ENCODE peak calls at places on chromosomes 13 and 19, in four cellular contexts. One of them, this sample, is unnamed.

GRCh38 chr13:32910530-32910929 is 105.7 kb upstream of the KL start:
- DNase-seq in K562: no peak
- DNase-seq in psoas muscle: no peak
- DNase-seq in OCI-LY7: no peak
- DNase-seq in this sample: no peak

GRCh38 chr13:71864094-71864980 is 2.7 kb downstream of the DACH1 start:
- DNase-seq in OCI-LY7: no peak
- DNase-seq in psoas muscle: peak
- DNase-seq in K562: peak
- DNase-seq in this sample: peak

GRCh38 chr19:16199275-16199932 is 1.7 kb downstream of the AP1M1 start:
- DNase-seq in psoas muscle: no peak
- DNase-seq in K562: no peak
- DNase-seq in OCI-LY7: no peak
- DNase-seq in this sample: peak

GRCh38 chr13:39025433-39025839 is 12.5 kb downstream of the PROSER1 start:
- DNase-seq in psoas muscle: no peak
- DNase-seq in K562: no peak
- DNase-seq in OCI-LY7: no peak
- DNase-seq in this sample: no peak

GRCh38 chr13:35961002-35961401 is 170.2 kb downstream of the DCLK1 start:
- DNase-seq in OCI-LY7: no peak
- DNase-seq in psoas muscle: no peak
- DNase-seq in K562: no peak
- DNase-seq in this sample: no peak

GRCh38 chr19:3606174-3606689 is 443 bp downstream of the TBXA2R start:
- DNase-seq in K562: peak
- DNase-seq in OCI-LY7: no peak
- DNase-seq in psoas muscle: no peak
- DNase-seq in this sample: no peak

GRCh38 chr13:97932006-97932405 is 21.5 kb upstream of the IPO5 start:
- DNase-seq in K562: no peak
- DNase-seq in psoas muscle: no peak
- DNase-seq in OCI-LY7: no peak
- DNase-seq in this sample: no peak

GRCh38 chr13:48403929-48404328 is 9.0 kb downstream of the LPAR6 start:
- DNase-seq in OCI-LY7: no peak
- DNase-seq in K562: no peak
- DNase-seq in psoas muscle: no peak
- DNase-seq in this sample: no peak

GRCh38 chr13:43657485-43657884 is 129.3 kb downstream of the ENOX1 start:
- DNase-seq in OCI-LY7: no peak
- DNase-seq in psoas muscle: no peak
- DNase-seq in K562: no peak
- DNase-seq in this sample: no peak

GRCh38 chr19:43739836-43740235 is 14.9 kb downstream of the SMG9 start:
- DNase-seq in psoas muscle: no peak
- DNase-seq in K562: no peak
- DNase-seq in OCI-LY7: no peak
- DNase-seq in this sample: no peak

GRCh38 chr19:42134671-42135070 is 2.4 kb upstream of the POU2F2 start:
- DNase-seq in psoas muscle: no peak
- DNase-seq in OCI-LY7: no peak
- DNase-seq in K562: no peak
- DNase-seq in this sample: no peak

GRCh38 chr13:98144501-98145350 is 1.8 kb downstream of the FARP1 start:
- DNase-seq in psoas muscle: no peak
- DNase-seq in OCI-LY7: no peak
- DNase-seq in K562: no peak
- DNase-seq in this sample: no peak

GRCh38 chr13:44331912-44332840 is 41.4 kb upstream of the SERP2 start:
- DNase-seq in K562: no peak
- DNase-seq in psoas muscle: peak
- DNase-seq in OCI-LY7: no peak
- DNase-seq in this sample: no peak

GRCh38 chr13:21069561-21070004 is 8.2 kb upstream of the LATS2 start:
- DNase-seq in K562: no peak
- DNase-seq in psoas muscle: no peak
- DNase-seq in OCI-LY7: no peak
- DNase-seq in this sample: no peak

GRCh38 chr13:105796081-105796480 is 739.4 kb downstream of the EFNB2 start:
- DNase-seq in psoas muscle: no peak
- DNase-seq in OCI-LY7: no peak
- DNase-seq in K562: no peak
- DNase-seq in this sample: no peak

GRCh38 chr13:69199664-69200063 is 908.0 kb upstream of the ATXN8OS start:
- DNase-seq in psoas muscle: no peak
- DNase-seq in K562: peak
- DNase-seq in OCI-LY7: no peak
- DNase-seq in this sample: no peak

GRCh38 chr19:39704181-39705044 is at the start of gene LGALS14:
- DNase-seq in OCI-LY7: peak
- DNase-seq in psoas muscle: no peak
- DNase-seq in K562: no peak
- DNase-seq in this sample: peak

GRCh38 chr19:15238639-15239155 is 6.4 kb upstream of the EPHX3 start:
- DNase-seq in OCI-LY7: no peak
- DNase-seq in K562: no peak
- DNase-seq in psoas muscle: no peak
- DNase-seq in this sample: no peak

GRCh38 chr13:39616087-39616694 is 13.2 kb upstream of the LHFPL6 start:
- DNase-seq in OCI-LY7: peak
- DNase-seq in K562: peak
- DNase-seq in psoas muscle: no peak
- DNase-seq in this sample: peak

GRCh38 chr19:53101518-53101917 is 1.7 kb downstream of the ZNF160 start:
- DNase-seq in K562: peak
- DNase-seq in psoas muscle: no peak
- DNase-seq in OCI-LY7: peak
- DNase-seq in this sample: no peak

GRCh38 chr19:4556574-4557185 is 2.8 kb downstream of the SEMA6B start:
- DNase-seq in psoas muscle: no peak
- DNase-seq in K562: peak
- DNase-seq in OCI-LY7: peak
- DNase-seq in this sample: peak

GRCh38 chr13:40518481-40518882 is 148.0 kb downstream of the FOXO1 start:
- DNase-seq in psoas muscle: no peak
- DNase-seq in K562: no peak
- DNase-seq in OCI-LY7: no peak
- DNase-seq in this sample: no peak

GRCh38 chr13:109576331-109576813 is 210.0 kb downstream of the IRS2 start:
- DNase-seq in psoas muscle: no peak
- DNase-seq in K562: no peak
- DNase-seq in OCI-LY7: no peak
- DNase-seq in this sample: no peak

GRCh38 chr19:32309711-32310390 is 35.6 kb upstream of the ZNF507 start:
- DNase-seq in K562: no peak
- DNase-seq in OCI-LY7: no peak
- DNase-seq in psoas muscle: no peak
- DNase-seq in this sample: no peak

GRCh38 chr13:66780814-66781213 is 449.3 kb downstream of the PCDH9 start:
- DNase-seq in OCI-LY7: no peak
- DNase-seq in K562: no peak
- DNase-seq in psoas muscle: no peak
- DNase-seq in this sample: no peak

DNA sequence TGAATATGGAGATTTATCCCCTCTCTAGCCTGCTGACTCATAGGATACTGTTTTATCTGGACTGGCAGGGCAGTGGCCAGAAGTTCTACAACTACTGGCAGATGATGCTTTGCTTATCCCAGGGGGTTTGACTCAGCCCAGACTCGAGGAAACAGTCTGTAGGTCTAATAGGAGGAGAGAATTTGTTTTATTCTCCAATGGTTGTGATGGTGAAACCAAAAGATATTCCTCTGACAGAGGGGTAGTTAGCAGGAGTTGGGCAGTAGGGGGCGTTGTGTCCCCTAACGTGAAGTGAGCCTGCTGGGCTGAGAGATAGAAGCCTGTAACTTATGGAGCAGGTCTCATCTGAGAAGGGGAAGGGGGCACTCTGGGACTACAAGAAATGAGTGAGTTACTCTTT is 74.9 kb downstream of the WTIP start:
- DNase-seq in OCI-LY7: peak
- DNase-seq in psoas muscle: no peak
- DNase-seq in K562: peak
- DNase-seq in this sample: no peak
- TF ChIP-seq CTCF in OCI-LY7: peak
- TF ChIP-seq CTCF in psoas muscle: peak
- TF ChIP-seq CTCF in K562: peak
- TF ChIP-seq CTCF in this sample: no peak

GRCh38 chr13:101258509-101258908 is 157.8 kb downstream of the NALCN start:
- DNase-seq in psoas muscle: no peak
- DNase-seq in OCI-LY7: no peak
- DNase-seq in K562: no peak
- DNase-seq in this sample: no peak
- TF ChIP-seq CTCF in psoas muscle: no peak
- TF ChIP-seq CTCF in OCI-LY7: no peak
- TF ChIP-seq CTCF in K562: no peak
- TF ChIP-seq CTCF in this sample: no peak

GRCh38 chr19:6963937-6964336 is 57.3 kb downstream of the MBD3L2B start:
- DNase-seq in OCI-LY7: peak
- DNase-seq in psoas muscle: no peak
- DNase-seq in K562: peak
- DNase-seq in this sample: no peak
- TF ChIP-seq CTCF in OCI-LY7: peak
- TF ChIP-seq CTCF in psoas muscle: no peak
- TF ChIP-seq CTCF in K562: peak
- TF ChIP-seq CTCF in this sample: peak

GRCh38 chr19:58228584-58229254 is at the start of gene ZNF544:
- DNase-seq in K562: peak
- DNase-seq in OCI-LY7: peak
- DNase-seq in psoas muscle: peak
- DNase-seq in this sample: peak
- TF ChIP-seq CTCF in K562: peak
- TF ChIP-seq CTCF in OCI-LY7: no peak
- TF ChIP-seq CTCF in psoas muscle: no peak
- TF ChIP-seq CTCF in this sample: no peak

GRCh38 chr19:12930002-12930645 is 3.4 kb downstream of the FARSA start:
- DNase-seq in K562: no peak
- DNase-seq in OCI-LY7: no peak
- DNase-seq in psoas muscle: no peak
- DNase-seq in this sample: no peak
- TF ChIP-seq CTCF in K562: peak
- TF ChIP-seq CTCF in OCI-LY7: peak
- TF ChIP-seq CTCF in psoas muscle: no peak
- TF ChIP-seq CTCF in this sample: no peak

DNA sequence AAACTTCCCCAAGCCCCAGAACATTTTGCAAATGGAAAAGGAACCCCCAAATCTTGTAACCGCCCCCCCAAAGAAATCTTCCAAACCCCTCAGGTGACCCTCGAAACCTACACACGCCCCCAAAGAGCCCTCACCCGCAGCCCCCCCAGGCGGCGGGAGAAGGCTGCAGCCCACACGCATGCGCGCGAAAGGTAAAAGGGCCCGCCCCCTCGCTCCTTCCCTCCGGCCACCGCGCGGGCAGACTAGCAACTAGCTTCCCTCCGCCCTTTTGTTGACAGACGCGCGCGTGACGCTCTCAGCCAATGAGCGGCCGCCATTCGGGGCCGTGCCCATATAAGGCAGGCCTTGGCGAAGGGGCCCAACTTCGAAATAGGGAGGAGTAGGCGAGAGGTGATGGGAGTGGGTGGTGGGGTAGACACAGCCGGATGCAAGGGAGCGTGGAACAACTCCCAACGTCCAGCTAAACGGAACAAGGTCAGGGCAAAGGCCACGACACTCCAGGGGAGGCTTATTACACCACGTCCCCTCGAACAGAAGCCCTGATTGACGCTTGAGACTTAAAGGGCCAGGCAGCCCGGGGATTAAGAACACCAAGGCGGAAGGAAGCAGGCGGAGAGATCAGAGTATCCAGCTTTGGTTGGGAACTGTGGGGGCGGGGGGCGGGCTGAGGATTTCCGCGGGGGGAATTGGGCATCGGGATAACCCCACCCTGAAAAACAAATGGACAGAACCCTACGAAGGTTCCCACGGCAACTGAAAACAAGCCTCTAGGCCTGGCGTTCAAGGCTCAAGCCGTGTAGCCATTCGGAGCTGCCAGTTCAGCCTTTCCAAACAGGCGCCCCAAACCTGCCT is 13.3 kb downstream of the FBXO46 start:
- DNase-seq in psoas muscle: peak
- DNase-seq in K562: peak
- DNase-seq in OCI-LY7: peak
- DNase-seq in this sample: peak
- TF ChIP-seq CTCF in psoas muscle: no peak
- TF ChIP-seq CTCF in K562: peak
- TF ChIP-seq CTCF in OCI-LY7: peak
- TF ChIP-seq CTCF in this sample: no peak

GRCh38 chr19:2444251-2445002 is 12.3 kb downstream of the LMNB2 start:
- DNase-seq in K562: no peak
- DNase-seq in psoas muscle: no peak
- DNase-seq in OCI-LY7: no peak
- DNase-seq in this sample: no peak

GRCh38 chr19:2449019-2449418 is 7.7 kb downstream of the LMNB2 start:
- DNase-seq in psoas muscle: no peak
- DNase-seq in OCI-LY7: no peak
- DNase-seq in K562: no peak
- DNase-seq in this sample: no peak

GRCh38 chr19:2443785-2444182 is 13.0 kb downstream of the LMNB2 start:
- DNase-seq in OCI-LY7: no peak
- DNase-seq in psoas muscle: no peak
- DNase-seq in K562: no peak
- DNase-seq in this sample: no peak

GRCh38 chr19:2443116-2443784 is 13.5 kb downstream of the LMNB2 start:
- DNase-seq in K562: no peak
- DNase-seq in psoas muscle: no peak
- DNase-seq in OCI-LY7: no peak
- DNase-seq in this sample: no peak

DNA sequence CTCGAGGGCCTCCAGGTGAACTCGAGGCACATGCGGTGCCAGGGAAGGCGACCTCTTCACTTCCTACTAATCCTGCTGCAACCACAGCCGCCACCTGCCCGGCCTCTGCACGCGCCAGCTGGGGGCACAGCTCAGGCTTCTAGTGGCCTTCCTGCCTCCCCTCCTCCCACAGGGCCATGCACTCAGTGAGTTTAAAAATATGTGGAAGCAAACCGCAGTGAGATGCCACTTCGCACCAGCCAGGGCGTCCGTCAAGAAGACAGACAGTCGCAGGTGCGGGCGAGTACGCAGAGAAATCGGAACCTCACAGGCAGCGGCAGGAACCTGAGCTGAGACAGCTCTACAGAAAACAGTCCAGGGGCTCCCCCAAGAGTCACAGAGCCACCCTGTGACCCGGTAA is 10.4 kb downstream of the LMNB2 start:
- DNase-seq in OCI-LY7: peak
- DNase-seq in psoas muscle: peak
- DNase-seq in K562: no peak
- DNase-seq in this sample: peak
- TF ChIP-seq CTCF in OCI-LY7: peak
- TF ChIP-seq CTCF in psoas muscle: no peak
- TF ChIP-seq CTCF in K562: no peak
- TF ChIP-seq CTCF in this sample: no peak

This sample was measured in GM13976.